ENCODE peak calls at places on chromosomes 16 and 17, in eight cellular contexts. X is H7, Z is OCI-LY7, E is lung, C is T-helper 1 cell, H is progenitor cell of endocrine pancreas, V is activated T-cell treated with anti-CD3 and anti-CD28 coated beads for 1 hour, J is upper lobe of left lung. K is an unnamed sample.

GRCh38 chr16:74573622-74574021 is 33.3 kb downstream of the GLG1 start:
- DNase-seq in X (no peak), Z (no peak), E (no peak), C (no peak), H (no peak), V (no peak), J (no peak), K (no peak)

GRCh38 chr17:80455328-80455710 is 21.1 kb downstream of the NPTX1 start:
- DNase-seq in X (peak; percentile 97), Z (peak; percentile 64), E (no peak), C (no peak), H (peak; percentile 48), V (peak; percentile 22), J (no peak), K (peak; percentile 28)

GRCh38 chr17:73586921-73587680 is 57.1 kb downstream of the SDK2 start:
- DNase-seq in X (no peak), Z (peak; percentile 78), E (no peak), C (no peak), H (no peak), V (no peak), J (no peak), K (no peak)

GRCh38 chr16:86074651-86075487 is 175.9 kb downstream of the IRF8 start:
- DNase-seq in X (peak; percentile 82), Z (no peak), E (no peak), C (no peak), H (no peak), V (no peak), J (no peak), K (no peak)

GRCh38 chr17:44587339-44587738 is 30.1 kb downstream of the FZD2 start:
- DNase-seq in X (no peak), Z (no peak), E (peak; percentile 57), C (no peak), H (no peak), V (no peak), J (no peak), K (peak; percentile 79)

GRCh38 chr16:81204794-81205680 is 33.5 kb upstream of the BCO1 start:
- DNase-seq in X (peak; percentile 73), Z (peak; percentile 46), E (no peak), C (no peak), H (no peak), V (peak; percentile 40), J (no peak), K (peak; percentile 35)

GRCh38 chr16:9965079-9965478 is 217.1 kb downstream of the GRIN2A start:
- DNase-seq in X (no peak), Z (no peak), E (no peak), C (no peak), H (no peak), V (no peak), J (no peak), K (no peak)

GRCh38 chr17:78425429-78425828 is 47.0 kb downstream of the PGS1 start:
- DNase-seq in X (no peak), Z (no peak), E (no peak), C (no peak), H (no peak), V (no peak), J (no peak), K (no peak)

GRCh38 chr17:43033947-43034622 is 9.1 kb downstream of the RND2 start:
- DNase-seq in X (peak; percentile 62), Z (no peak), E (no peak), C (no peak), H (no peak), V (no peak), J (no peak), K (no peak)

GRCh38 chr17:28381141-28381825 is 9.8 kb downstream of the SARM1 start:
- DNase-seq in X (peak; percentile 85), Z (no peak), E (peak; percentile 54), C (no peak), H (peak; percentile 54), V (no peak), J (peak; percentile 88), K (no peak)

GRCh38 chr16:72428611-72429376 is 256.8 kb upstream of the PMFBP1 start:
- DNase-seq in X (no peak), Z (no peak), E (no peak), C (no peak), H (no peak), V (no peak), J (no peak), K (no peak)

GRCh38 chr16:27718767-27719445 is 169.0 kb downstream of the KATNIP start:
- DNase-seq in X (no peak), Z (no peak), E (no peak), C (no peak), H (no peak), V (no peak), J (no peak), K (no peak)

GRCh38 chr16:22008215-22009142 is 568 bp downstream of the MOSMO start:
- DNase-seq in X (peak; percentile 83), Z (peak; percentile 25), E (no peak), C (no peak), H (peak; percentile 38), V (no peak), J (peak; percentile 89), K (no peak)

GRCh38 chr17:68172461-68172954 is 75.3 kb upstream of the AMZ2 start:
- DNase-seq in X (peak; percentile 64), Z (peak; percentile 85), E (peak; percentile 75), C (peak; percentile 62), H (peak; percentile 59), V (peak; percentile 65), J (no peak), K (peak; percentile 41)

GRCh38 chr17:31740611-31741082 is 118.4 kb downstream of the COPRS start:
- DNase-seq in X (no peak), Z (no peak), E (no peak), C (no peak), H (no peak), V (no peak), J (no peak), K (peak; percentile 97)

GRCh38 chr17:7851438-7852261 is 3.2 kb upstream of the TMEM88 start:
- DNase-seq in X (peak; percentile 97), Z (peak; percentile 95), E (peak; percentile 91), C (peak; percentile 95), H (peak; percentile 89), V (peak; percentile 91), J (peak; percentile 95), K (peak; percentile 60)

GRCh38 chr17:7588553-7589203 is 1.2 kb downstream of the SOX15 start:
- DNase-seq in X (no peak), Z (no peak), E (no peak), C (no peak), H (no peak), V (no peak), J (peak; percentile 75), K (no peak)

GRCh38 chr16:81314603-81315270 is at the start of gene GAN:
- DNase-seq in X (peak; percentile 94), Z (peak; percentile 96), E (peak; percentile 96), C (peak; percentile 89), H (peak; percentile 86), V (peak; percentile 83), J (peak; percentile 98), K (peak; percentile 96)

GRCh38 chr17:28717578-28718316 is at the start of gene RAB34:
- DNase-seq in X (peak; percentile 96), Z (no peak), E (peak; percentile 77), C (no peak), H (peak; percentile 87), V (no peak), J (peak; percentile 92), K (peak; percentile 74)

GRCh38 chr16:14350081-14350480 is 279.0 kb downstream of the MRTFB start:
- DNase-seq in X (no peak), Z (peak; percentile 57), E (no peak), C (no peak), H (no peak), V (no peak), J (no peak), K (no peak)

K was measured in HFFc6.